ENCODE peak calls at places on chromosomes 7 and 10, in five cellular contexts. One of them, this sample, is unnamed.

GRCh38 chr10:73850205-73850604 is 24.1 kb downstream of the CAMK2G start:
- DNase-seq in GM04504: no peak
- DNase-seq in HEK293T: no peak
- DNase-seq in fibroblast of the aortic adventitia: no peak
- DNase-seq in activated CD4-positive, CD25-positive, alpha-beta regulatory T cell: no peak
- DNase-seq in this sample: no peak

GRCh38 chr10:19816420-19817250 is at the start of gene PLXDC2:
- DNase-seq in GM04504: peak; percentile 9
- DNase-seq in HEK293T: peak; percentile 21
- DNase-seq in fibroblast of the aortic adventitia: peak; percentile 51
- DNase-seq in activated CD4-positive, CD25-positive, alpha-beta regulatory T cell: no peak
- DNase-seq in this sample: no peak

GRCh38 chr7:102044984-102045673 is 227.7 kb downstream of the CUX1 start:
- DNase-seq in GM04504: peak; percentile 93
- DNase-seq in HEK293T: peak; percentile 69
- DNase-seq in fibroblast of the aortic adventitia: peak; percentile 95
- DNase-seq in activated CD4-positive, CD25-positive, alpha-beta regulatory T cell: no peak
- DNase-seq in this sample: no peak

GRCh38 chr7:1224093-1224702 is 8.5 kb upstream of the UNCX start:
- DNase-seq in GM04504: no peak
- DNase-seq in HEK293T: no peak
- DNase-seq in fibroblast of the aortic adventitia: no peak
- DNase-seq in activated CD4-positive, CD25-positive, alpha-beta regulatory T cell: no peak
- DNase-seq in this sample: no peak

GRCh38 chr10:101959349-101959916 is 96.5 kb downstream of the ARMH3 start:
- DNase-seq in GM04504: no peak
- DNase-seq in HEK293T: no peak
- DNase-seq in fibroblast of the aortic adventitia: no peak
- DNase-seq in activated CD4-positive, CD25-positive, alpha-beta regulatory T cell: no peak
- DNase-seq in this sample: no peak

GRCh38 chr10:23344251-23344841 is at the start of gene C10orf67:
- DNase-seq in GM04504: no peak
- DNase-seq in HEK293T: peak; percentile 53
- DNase-seq in fibroblast of the aortic adventitia: peak; percentile 20
- DNase-seq in activated CD4-positive, CD25-positive, alpha-beta regulatory T cell: peak; percentile 17
- DNase-seq in this sample: no peak

GRCh38 chr7:42868456-42868855 is 43.4 kb downstream of the C7orf25 start:
- DNase-seq in GM04504: no peak
- DNase-seq in HEK293T: no peak
- DNase-seq in fibroblast of the aortic adventitia: no peak
- DNase-seq in activated CD4-positive, CD25-positive, alpha-beta regulatory T cell: no peak
- DNase-seq in this sample: no peak

GRCh38 chr7:113000316-113001020 is 86.2 kb downstream of the GPR85 start:
- DNase-seq in GM04504: no peak
- DNase-seq in HEK293T: no peak
- DNase-seq in fibroblast of the aortic adventitia: no peak
- DNase-seq in activated CD4-positive, CD25-positive, alpha-beta regulatory T cell: no peak
- DNase-seq in this sample: no peak

This sample was measured in activated gamma-delta T cell treated with Interleukin-2 at 50 U/mL for 16 hours.